ENCODE peak calls at places on chromosomes 13 and 19, in seven cellular contexts. T is colonic mucosa, B is fibroblast of lung, L is heart right ventricle, A is breast epithelium, P is heart left ventricle, W is lower lobe of right lung. R is an unnamed sample.

GRCh38 chr13:105202384-105202783 is 1333.1 kb downstream of the EFNB2 start:
- DNase-seq in A (no peak), B (peak; percentile 66), L (no peak), P (no peak), W (no peak), T (no peak), R (no peak)

GRCh38 chr19:14114854-14115253 is 2.7 kb downstream of the PRKACA start:
- DNase-seq in P (peak; percentile 72), W (peak; percentile 82), A (no peak), T (peak; percentile 60), B (no peak), L (peak; percentile 51), R (no peak)

GRCh38 chr19:55092423-55093318 is 17.0 kb downstream of the EPS8L1 start:
- DNase-seq in L (no peak), P (no peak), A (no peak), B (no peak), W (no peak), T (no peak), R (no peak)

GRCh38 chr13:59494560-59494970 is 669.2 kb downstream of the DIAPH3 start:
- DNase-seq in B (peak; percentile 94), W (no peak), T (no peak), A (no peak), P (peak; percentile 38), L (peak; percentile 69), R (no peak)

GRCh38 chr13:42981317-42981716 is 10.7 kb downstream of the EPSTI1 start:
- DNase-seq in L (no peak), T (no peak), W (no peak), A (no peak), B (peak; percentile 18), P (no peak), R (no peak)

GRCh38 chr19:10654610-10655456 is 687 bp downstream of the ILF3 start:
- DNase-seq in P (peak; percentile 46), A (no peak), B (peak; percentile 13), T (peak; percentile 52), W (peak; percentile 67), L (peak; percentile 51), R (no peak)

GRCh38 chr13:108925070-108925469 is 295.7 kb downstream of the MYO16 start:
- DNase-seq in L (no peak), A (no peak), B (no peak), P (no peak), T (no peak), W (no peak), R (no peak)

GRCh38 chr19:3682741-3683404 is 17.4 kb downstream of the PIP5K1C start:
- DNase-seq in W (peak; percentile 41), T (no peak), A (no peak), L (no peak), P (no peak), B (peak; percentile 73), R (no peak)

GRCh38 chr19:12821761-12822160 is 12.6 kb downstream of the RTBDN start:
- DNase-seq in B (no peak), W (no peak), L (no peak), P (no peak), A (no peak), T (no peak), R (no peak)

GRCh38 chr13:27797228-27797624 is 4.9 kb downstream of the GSX1 start:
- DNase-seq in T (no peak), L (no peak), W (no peak), B (peak; percentile 15), P (no peak), A (no peak), R (no peak)

GRCh38 chr13:77528834-77529500 is 6.5 kb upstream of the SCEL start:
- DNase-seq in L (no peak), P (no peak), W (no peak), T (no peak), A (no peak), B (no peak), R (no peak)

GRCh38 chr13:62512194-62513141 is 1096.8 kb upstream of the PCDH20 start:
- DNase-seq in T (peak; percentile 18), W (no peak), L (no peak), A (peak; percentile 20), P (no peak), B (peak; percentile 1), R (no peak)

GRCh38 chr13:20340759-20341161 is 108.6 kb upstream of the GJB6 start:
- DNase-seq in W (no peak), A (no peak), T (no peak), B (peak; percentile 29), L (no peak), P (no peak), R (no peak)

GRCh38 chr19:13010038-13010991 is 15.0 kb downstream of the NFIX start:
- DNase-seq in T (no peak), P (no peak), W (no peak), L (no peak), B (no peak), A (peak; percentile 67), R (no peak)

GRCh38 chr19:10288662-10289166 is 1.0 kb upstream of the ICAM5 start:
- DNase-seq in B (peak; percentile 49), L (no peak), T (peak; percentile 72), P (no peak), W (peak; percentile 76), A (no peak), R (no peak)

GRCh38 chr19:6528544-6529121 is 2.2 kb upstream of the TNFSF9 start:
- DNase-seq in P (peak; percentile 70), L (peak; percentile 67), T (peak; percentile 43), A (no peak), W (peak; percentile 57), B (no peak), R (no peak)

GRCh38 chr19:4575978-4576933 is 16.8 kb upstream of the SEMA6B start:
- DNase-seq in A (peak; percentile 66), B (peak; percentile 29), L (peak; percentile 67), T (peak; percentile 71), W (no peak), P (peak; percentile 68), R (no peak)

GRCh38 chr19:55472463-55472862 is 4.0 kb upstream of the ZNF628 start:
- DNase-seq in P (no peak), T (no peak), A (no peak), W (no peak), L (no peak), B (peak; percentile 90), R (peak; percentile 78)

GRCh38 chr13:102317593-102317992 is 84.3 kb downstream of the FGF14 start:
- DNase-seq in B (peak; percentile 61), T (peak; percentile 55), W (peak; percentile 45), A (no peak), P (peak; percentile 89), L (peak; percentile 92), R (no peak)

GRCh38 chr19:1431759-1432506 is 6.3 kb upstream of the RPS15 start:
- DNase-seq in A (no peak), W (no peak), L (no peak), T (no peak), P (no peak), B (no peak), R (no peak)

GRCh38 chr13:74040200-74040599 is 94.0 kb downstream of the KLF12 start:
- DNase-seq in W (no peak), A (no peak), T (peak; percentile 62), P (no peak), L (peak; percentile 35), B (peak; percentile 19), R (no peak)

GRCh38 chr19:52322429-52322828 is 13.6 kb upstream of the ZNF610 start:
- DNase-seq in W (no peak), B (no peak), T (no peak), L (no peak), A (no peak), P (no peak), R (no peak)
- H3K9me3 ChIP-seq in W (peaks cover 100% of the 10 kb centered on the region), B (peaks cover 4% of the 10 kb centered on the region), T (peaks cover 37% of the 10 kb centered on the region), L (peaks cover 94% of the 10 kb centered on the region), A (peaks cover 96% of the 10 kb centered on the region), P (peaks cover 100% of the 10 kb centered on the region), R (peaks cover 34% of the 10 kb centered on the region)

GRCh38 chr19:16771618-16772017 is 52.0 kb downstream of the NWD1 start:
- DNase-seq in P (peak; percentile 75), A (peak; percentile 70), B (peak; percentile 59), L (peak; percentile 80), T (peak; percentile 84), W (peak; percentile 74), R (peak; percentile 35)
- H3K27me3 ChIP-seq in P (no peaks in the 10 kb centered on the region), A (no peaks in the 10 kb centered on the region), B (no peaks in the 10 kb centered on the region), L (no peaks in the 10 kb centered on the region), T (no peaks in the 10 kb centered on the region), W (no peaks in the 10 kb centered on the region), R (no peaks in the 10 kb centered on the region)

GRCh38 chr19:18833141-18833476 is 1.4 kb downstream of the UPF1 start:
- DNase-seq in L (no peak), B (no peak), A (no peak), W (no peak), P (no peak), T (no peak), R (no peak)

GRCh38 chr19:18831524-18832330 is at the start of gene UPF1:
- DNase-seq in A (peak; percentile 90), B (peak; percentile 88), L (peak; percentile 93), W (peak; percentile 97), P (peak; percentile 96), T (peak; percentile 97), R (peak; percentile 38)

GRCh38 chr19:18832331-18833140 is 777 bp downstream of the UPF1 start:
- DNase-seq in T (peak; percentile 40), W (no peak), L (no peak), P (peak; percentile 33), A (no peak), B (no peak), R (no peak)

GRCh38 chr19:18833849-18834643 is 2.3 kb downstream of the UPF1 start:
- DNase-seq in B (no peak), P (no peak), W (no peak), T (peak; percentile 57), A (no peak), L (no peak), R (no peak)

DNA sequence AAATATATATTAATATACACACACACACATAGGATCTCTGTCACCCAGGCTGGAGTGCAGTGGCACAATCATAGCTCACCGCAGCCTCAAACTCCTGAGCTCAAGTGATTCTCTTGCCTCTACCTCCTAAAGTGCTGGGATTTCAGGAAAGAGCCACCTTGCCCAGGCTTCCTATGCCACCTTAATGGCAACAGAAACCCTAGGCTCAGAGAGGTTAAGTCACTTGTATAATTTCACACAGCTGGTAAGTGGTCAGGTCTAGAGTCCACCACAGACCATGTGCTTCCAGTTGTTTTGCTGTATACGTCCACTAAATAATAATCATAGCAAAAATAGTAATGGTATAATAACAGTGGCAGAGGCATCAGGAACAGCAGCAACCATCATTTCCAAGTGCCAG is 1.3 kb upstream of the UPF1 start:
- DNase-seq in B (no peak), A (no peak), W (no peak), T (no peak), P (no peak), L (no peak), R (no peak)
- H3K27ac ChIP-seq in B (no peak overlapping the region), A (no peak overlapping the region), W (no peak overlapping the region), T (no peak overlapping the region), P (no peak overlapping the region), L (no peak overlapping the region), R (no peak overlapping the region)

DNA sequence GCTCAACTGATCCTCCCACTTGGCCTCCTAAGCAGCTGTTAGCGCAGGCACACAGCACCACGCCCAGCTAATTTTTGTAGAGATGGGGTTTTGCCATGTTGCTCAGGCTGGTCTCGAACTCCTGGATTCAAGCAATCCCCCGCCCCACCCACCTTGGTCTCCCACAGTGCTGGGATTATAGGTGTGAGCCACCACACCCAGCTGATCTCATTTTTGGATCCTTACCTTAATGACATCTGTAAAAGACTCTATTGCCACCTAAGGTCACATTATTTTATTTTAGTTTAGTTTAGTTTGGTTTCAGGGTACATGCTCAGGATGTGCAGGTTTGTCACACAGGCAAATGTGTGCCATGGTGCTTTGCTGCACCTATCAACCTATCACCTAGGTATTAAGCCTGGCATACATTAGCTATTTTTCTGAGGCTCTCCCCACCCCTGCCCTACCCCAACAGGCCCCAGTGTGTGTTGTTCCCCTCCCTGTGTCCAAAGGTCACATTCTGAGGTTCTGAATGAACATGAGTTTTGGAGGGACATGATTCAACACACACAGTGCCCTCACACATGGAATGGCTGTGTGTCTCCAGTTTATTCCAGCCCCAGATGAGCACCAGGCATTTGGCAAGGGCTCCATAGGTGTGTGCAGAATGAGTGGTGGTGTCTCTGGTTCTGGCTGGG is 1.3 kb downstream of the OR10H5 start:
- DNase-seq in T (peak; percentile 58), L (no peak), B (no peak), P (no peak), W (no peak), A (no peak), R (no peak)
- H3K9me3 ChIP-seq in T (no peaks in the 10 kb centered on the region), L (no peaks in the 10 kb centered on the region), B (no peaks in the 10 kb centered on the region), P (no peaks in the 10 kb centered on the region), W (no peaks in the 10 kb centered on the region), A (no peaks in the 10 kb centered on the region), R (no peaks in the 10 kb centered on the region)

R was measured in keratinocyte.